ENCODE peak calls at places on chromosomes 16 and 17, in ten cellular contexts. One of them, this sample, is unnamed.

GRCh38 chr17:3815925-3816324 is 14.9 kb upstream of the ITGAE start:
- DNase-seq in right lobe of liver: no peak
- DNase-seq in progenitor cell of endocrine pancreas: no peak
- DNase-seq in hepatocyte: no peak
- DNase-seq in neural progenitor cell: no peak
- DNase-seq in psoas muscle: no peak
- DNase-seq in upper lobe of right lung: no peak
- DNase-seq in B cell: no peak
- DNase-seq in A549: no peak
- DNase-seq in lung: no peak
- DNase-seq in this sample: no peak

GRCh38 chr17:42676424-42677011 is at the start of gene PLEKHH3:
- DNase-seq in hepatocyte: no peak
- DNase-seq in progenitor cell of endocrine pancreas: peak; percentile 50
- DNase-seq in A549: no peak
- DNase-seq in B cell: no peak
- DNase-seq in upper lobe of right lung: no peak
- DNase-seq in right lobe of liver: no peak
- DNase-seq in psoas muscle: no peak
- DNase-seq in neural progenitor cell: peak; percentile 73
- DNase-seq in lung: no peak
- DNase-seq in this sample: no peak

GRCh38 chr17:43085489-43085888 is 39.7 kb downstream of the BRCA1 start:
- DNase-seq in neural progenitor cell: no peak
- DNase-seq in psoas muscle: no peak
- DNase-seq in progenitor cell of endocrine pancreas: no peak
- DNase-seq in lung: no peak
- DNase-seq in A549: peak; percentile 46
- DNase-seq in B cell: no peak
- DNase-seq in upper lobe of right lung: no peak
- DNase-seq in hepatocyte: peak; percentile 46
- DNase-seq in right lobe of liver: no peak
- DNase-seq in this sample: no peak

GRCh38 chr16:1794908-1795666 is 1.6 kb upstream of the IGFALS start:
- DNase-seq in psoas muscle: no peak
- DNase-seq in hepatocyte: peak; percentile 3
- DNase-seq in upper lobe of right lung: no peak
- DNase-seq in B cell: peak; percentile 19
- DNase-seq in A549: no peak
- DNase-seq in progenitor cell of endocrine pancreas: no peak
- DNase-seq in neural progenitor cell: no peak
- DNase-seq in lung: no peak
- DNase-seq in right lobe of liver: peak; percentile 24
- DNase-seq in this sample: no peak

GRCh38 chr17:79938696-79939435 is 96.8 kb downstream of the TBC1D16 start:
- DNase-seq in psoas muscle: peak; percentile 3
- DNase-seq in hepatocyte: no peak
- DNase-seq in lung: no peak
- DNase-seq in upper lobe of right lung: peak; percentile 52
- DNase-seq in A549: no peak
- DNase-seq in right lobe of liver: no peak
- DNase-seq in B cell: no peak
- DNase-seq in neural progenitor cell: no peak
- DNase-seq in progenitor cell of endocrine pancreas: no peak
- DNase-seq in this sample: no peak

GRCh38 chr16:2983706-2984136 is 3.5 kb upstream of the PKMYT1 start:
- DNase-seq in A549: peak; percentile 81
- DNase-seq in B cell: peak; percentile 70
- DNase-seq in upper lobe of right lung: peak; percentile 90
- DNase-seq in hepatocyte: peak; percentile 86
- DNase-seq in right lobe of liver: peak; percentile 79
- DNase-seq in neural progenitor cell: peak; percentile 91
- DNase-seq in progenitor cell of endocrine pancreas: peak; percentile 81
- DNase-seq in lung: peak; percentile 79
- DNase-seq in psoas muscle: peak; percentile 84
- DNase-seq in this sample: peak; percentile 89

GRCh38 chr16:84565669-84566495 is 52.0 kb downstream of the COTL1 start:
- DNase-seq in psoas muscle: no peak
- DNase-seq in B cell: no peak
- DNase-seq in upper lobe of right lung: no peak
- DNase-seq in A549: no peak
- DNase-seq in lung: no peak
- DNase-seq in progenitor cell of endocrine pancreas: no peak
- DNase-seq in right lobe of liver: no peak
- DNase-seq in hepatocyte: no peak
- DNase-seq in neural progenitor cell: no peak
- DNase-seq in this sample: no peak

GRCh38 chr16:55671206-55671973 is 15.6 kb downstream of the SLC6A2 start:
- DNase-seq in upper lobe of right lung: no peak
- DNase-seq in neural progenitor cell: no peak
- DNase-seq in hepatocyte: no peak
- DNase-seq in right lobe of liver: no peak
- DNase-seq in progenitor cell of endocrine pancreas: no peak
- DNase-seq in psoas muscle: no peak
- DNase-seq in A549: no peak
- DNase-seq in lung: no peak
- DNase-seq in B cell: no peak
- DNase-seq in this sample: no peak

GRCh38 chr17:77189148-77189547 is 48.4 kb downstream of the SEC14L1 start:
- DNase-seq in lung: no peak
- DNase-seq in hepatocyte: no peak
- DNase-seq in psoas muscle: no peak
- DNase-seq in neural progenitor cell: no peak
- DNase-seq in upper lobe of right lung: no peak
- DNase-seq in right lobe of liver: no peak
- DNase-seq in A549: no peak
- DNase-seq in progenitor cell of endocrine pancreas: no peak
- DNase-seq in B cell: no peak
- DNase-seq in this sample: no peak

GRCh38 chr17:20975566-20975965 is 67.2 kb downstream of the USP22 start:
- DNase-seq in hepatocyte: no peak
- DNase-seq in neural progenitor cell: no peak
- DNase-seq in progenitor cell of endocrine pancreas: no peak
- DNase-seq in B cell: no peak
- DNase-seq in psoas muscle: no peak
- DNase-seq in A549: no peak
- DNase-seq in upper lobe of right lung: no peak
- DNase-seq in right lobe of liver: no peak
- DNase-seq in lung: no peak
- DNase-seq in this sample: no peak

GRCh38 chr16:85686912-85687591 is 1.7 kb downstream of the GINS2 start:
- DNase-seq in A549: no peak
- DNase-seq in psoas muscle: no peak
- DNase-seq in hepatocyte: no peak
- DNase-seq in neural progenitor cell: no peak
- DNase-seq in right lobe of liver: no peak
- DNase-seq in progenitor cell of endocrine pancreas: no peak
- DNase-seq in upper lobe of right lung: no peak
- DNase-seq in B cell: no peak
- DNase-seq in lung: no peak
- DNase-seq in this sample: no peak

GRCh38 chr17:77392376-77393273 is 251.9 kb downstream of the SEC14L1 start:
- DNase-seq in A549: peak; percentile 89
- DNase-seq in progenitor cell of endocrine pancreas: no peak
- DNase-seq in right lobe of liver: peak; percentile 90
- DNase-seq in lung: no peak
- DNase-seq in B cell: no peak
- DNase-seq in neural progenitor cell: peak; percentile 91
- DNase-seq in upper lobe of right lung: no peak
- DNase-seq in psoas muscle: peak; percentile 58
- DNase-seq in hepatocyte: peak; percentile 89
- DNase-seq in this sample: no peak

GRCh38 chr17:65324977-65325376 is 187.8 kb downstream of the RGS9 start:
- DNase-seq in B cell: no peak
- DNase-seq in lung: peak; percentile 36
- DNase-seq in progenitor cell of endocrine pancreas: no peak
- DNase-seq in right lobe of liver: no peak
- DNase-seq in upper lobe of right lung: no peak
- DNase-seq in A549: no peak
- DNase-seq in psoas muscle: peak; percentile 30
- DNase-seq in hepatocyte: no peak
- DNase-seq in neural progenitor cell: no peak
- DNase-seq in this sample: no peak

GRCh38 chr17:16934133-16934795 is 37.7 kb downstream of the TNFRSF13B start:
- DNase-seq in lung: no peak
- DNase-seq in psoas muscle: no peak
- DNase-seq in upper lobe of right lung: peak; percentile 55
- DNase-seq in hepatocyte: no peak
- DNase-seq in progenitor cell of endocrine pancreas: no peak
- DNase-seq in right lobe of liver: no peak
- DNase-seq in A549: no peak
- DNase-seq in B cell: no peak
- DNase-seq in neural progenitor cell: no peak
- DNase-seq in this sample: no peak

GRCh38 chr17:66620528-66620927 is 214.4 kb upstream of the CACNG5 start:
- DNase-seq in psoas muscle: no peak
- DNase-seq in upper lobe of right lung: no peak
- DNase-seq in neural progenitor cell: no peak
- DNase-seq in A549: no peak
- DNase-seq in lung: no peak
- DNase-seq in right lobe of liver: no peak
- DNase-seq in progenitor cell of endocrine pancreas: no peak
- DNase-seq in B cell: no peak
- DNase-seq in hepatocyte: no peak
- DNase-seq in this sample: no peak

GRCh38 chr17:66629762-66630161 is 205.2 kb upstream of the CACNG5 start:
- DNase-seq in A549: no peak
- DNase-seq in lung: no peak
- DNase-seq in upper lobe of right lung: no peak
- DNase-seq in psoas muscle: no peak
- DNase-seq in progenitor cell of endocrine pancreas: no peak
- DNase-seq in B cell: no peak
- DNase-seq in neural progenitor cell: no peak
- DNase-seq in right lobe of liver: no peak
- DNase-seq in hepatocyte: no peak
- DNase-seq in this sample: no peak

GRCh38 chr17:66627985-66628384 is 206.9 kb upstream of the CACNG5 start:
- DNase-seq in right lobe of liver: no peak
- DNase-seq in progenitor cell of endocrine pancreas: no peak
- DNase-seq in psoas muscle: no peak
- DNase-seq in lung: no peak
- DNase-seq in B cell: no peak
- DNase-seq in upper lobe of right lung: no peak
- DNase-seq in A549: no peak
- DNase-seq in neural progenitor cell: no peak
- DNase-seq in hepatocyte: peak; percentile 39
- DNase-seq in this sample: no peak

GRCh38 chr17:66630379-66630778 is 204.5 kb upstream of the CACNG5 start:
- DNase-seq in progenitor cell of endocrine pancreas: no peak
- DNase-seq in upper lobe of right lung: no peak
- DNase-seq in A549: no peak
- DNase-seq in hepatocyte: no peak
- DNase-seq in neural progenitor cell: no peak
- DNase-seq in lung: no peak
- DNase-seq in psoas muscle: no peak
- DNase-seq in right lobe of liver: no peak
- DNase-seq in B cell: no peak
- DNase-seq in this sample: no peak

GRCh38 chr17:66625321-66625767 is 209.6 kb upstream of the CACNG5 start:
- DNase-seq in psoas muscle: no peak
- DNase-seq in A549: peak; percentile 67
- DNase-seq in progenitor cell of endocrine pancreas: no peak
- DNase-seq in right lobe of liver: no peak
- DNase-seq in neural progenitor cell: peak; percentile 14
- DNase-seq in hepatocyte: peak; percentile 27
- DNase-seq in B cell: no peak
- DNase-seq in lung: no peak
- DNase-seq in upper lobe of right lung: no peak
- DNase-seq in this sample: peak; percentile 48
- TF ChIP-seq CTCF in psoas muscle: peak; percentile 51
- TF ChIP-seq CTCF in A549: peak; percentile 91
- TF ChIP-seq CTCF in progenitor cell of endocrine pancreas: peak; percentile 61
- TF ChIP-seq CTCF in right lobe of liver: peak; percentile 58
- TF ChIP-seq CTCF in neural progenitor cell: peak; percentile 69
- TF ChIP-seq CTCF in hepatocyte: peak; percentile 70
- TF ChIP-seq CTCF in B cell: no peak
- TF ChIP-seq CTCF in lung: no peak
- TF ChIP-seq CTCF in upper lobe of right lung: peak; percentile 46
- TF ChIP-seq CTCF in this sample: peak; percentile 74

GRCh38 chr17:27065588-27065987 is 228.3 kb upstream of the WSB1 start:
- DNase-seq in right lobe of liver: no peak
- DNase-seq in A549: no peak
- DNase-seq in progenitor cell of endocrine pancreas: no peak
- DNase-seq in hepatocyte: no peak
- DNase-seq in upper lobe of right lung: no peak
- DNase-seq in lung: no peak
- DNase-seq in neural progenitor cell: no peak
- DNase-seq in B cell: no peak
- DNase-seq in psoas muscle: no peak
- DNase-seq in this sample: no peak
- TF ChIP-seq CTCF in right lobe of liver: no peak
- TF ChIP-seq CTCF in A549: no peak
- TF ChIP-seq CTCF in progenitor cell of endocrine pancreas: no peak
- TF ChIP-seq CTCF in hepatocyte: no peak
- TF ChIP-seq CTCF in upper lobe of right lung: no peak
- TF ChIP-seq CTCF in lung: no peak
- TF ChIP-seq CTCF in neural progenitor cell: no peak
- TF ChIP-seq CTCF in B cell: no peak
- TF ChIP-seq CTCF in psoas muscle: no peak
- TF ChIP-seq CTCF in this sample: no peak

DNA sequence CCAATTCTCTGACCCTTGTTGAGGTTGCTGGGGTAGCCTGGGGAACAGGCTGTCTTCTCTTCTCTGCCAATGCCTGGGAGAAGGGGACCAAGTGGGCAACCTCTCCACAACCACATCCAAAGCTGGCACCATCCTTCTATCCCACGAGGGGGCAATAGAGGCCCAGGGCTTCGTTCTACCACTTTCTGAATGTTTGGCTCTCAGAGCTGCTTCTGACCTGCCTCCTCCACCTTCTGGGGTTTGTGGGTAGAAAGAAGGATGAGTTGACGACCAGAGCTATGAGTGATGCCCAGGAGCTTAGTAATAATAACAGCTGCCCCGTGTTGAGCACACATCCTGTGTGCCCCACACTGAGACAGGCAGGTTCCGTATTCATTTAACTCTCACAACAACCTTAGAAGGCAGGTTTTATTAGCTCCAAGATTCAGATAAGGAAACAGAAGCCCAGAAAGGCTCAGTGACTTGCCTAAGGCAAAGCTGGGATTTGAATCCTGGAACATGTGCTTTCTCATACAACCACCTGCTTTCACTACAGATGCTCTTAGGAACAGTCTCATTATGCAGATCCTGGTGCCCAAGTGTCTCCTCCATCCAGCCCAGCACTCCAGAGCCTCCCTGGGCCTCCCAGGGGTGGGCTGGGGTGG is 11.1 kb downstream of the TSPOAP1 start:
- DNase-seq in right lobe of liver: peak; percentile 37
- DNase-seq in B cell: peak; percentile 87
- DNase-seq in A549: peak; percentile 77
- DNase-seq in hepatocyte: peak; percentile 65
- DNase-seq in progenitor cell of endocrine pancreas: no peak
- DNase-seq in upper lobe of right lung: peak; percentile 60
- DNase-seq in neural progenitor cell: peak; percentile 70
- DNase-seq in psoas muscle: no peak
- DNase-seq in lung: no peak
- DNase-seq in this sample: peak; percentile 75
- TF ChIP-seq CTCF in right lobe of liver: peak; percentile 83
- TF ChIP-seq CTCF in B cell: peak; percentile 84
- TF ChIP-seq CTCF in A549: peak; percentile 96
- TF ChIP-seq CTCF in hepatocyte: peak; percentile 61
- TF ChIP-seq CTCF in progenitor cell of endocrine pancreas: peak; percentile 68
- TF ChIP-seq CTCF in upper lobe of right lung: peak; percentile 61
- TF ChIP-seq CTCF in neural progenitor cell: peak; percentile 74
- TF ChIP-seq CTCF in psoas muscle: peak; percentile 24
- TF ChIP-seq CTCF in lung: peak; percentile 56
- TF ChIP-seq CTCF in this sample: peak; percentile 75

GRCh38 chr16:73240928-73241327 is 193.0 kb upstream of the ZFHX3 start:
- DNase-seq in B cell: no peak
- DNase-seq in psoas muscle: no peak
- DNase-seq in A549: no peak
- DNase-seq in right lobe of liver: no peak
- DNase-seq in neural progenitor cell: no peak
- DNase-seq in progenitor cell of endocrine pancreas: no peak
- DNase-seq in lung: no peak
- DNase-seq in hepatocyte: no peak
- DNase-seq in upper lobe of right lung: no peak
- DNase-seq in this sample: no peak
- TF ChIP-seq CTCF in B cell: no peak
- TF ChIP-seq CTCF in psoas muscle: no peak
- TF ChIP-seq CTCF in A549: no peak
- TF ChIP-seq CTCF in right lobe of liver: no peak
- TF ChIP-seq CTCF in neural progenitor cell: no peak
- TF ChIP-seq CTCF in progenitor cell of endocrine pancreas: no peak
- TF ChIP-seq CTCF in lung: no peak
- TF ChIP-seq CTCF in hepatocyte: no peak
- TF ChIP-seq CTCF in upper lobe of right lung: no peak
- TF ChIP-seq CTCF in this sample: no peak

This sample was measured in RWPE1.